ENCODE peak calls at places on chromosomes 11 and 22, in four cellular contexts. R, E, O and L are unnamed samples.
A peak's percentile ranks its signal among the peaks of the same experiment; 100 is the strongest.

GRCh38 chr22:20036535-20037392 is 15.9 kb downstream of the TANGO2 start:
- DNase-seq in O (no peak), R (no peak), E (no peak), L (no peak)

GRCh38 chr11:131278472-131278871 is 91.9 kb upstream of the NTM start:
- DNase-seq in O (no peak), R (no peak), E (no peak), L (no peak)

GRCh38 chr11:92482502-92482901 is 257.9 kb downstream of the FAT3 start:
- DNase-seq in O (no peak), R (no peak), E (no peak), L (no peak)

GRCh38 chr22:28137036-28137435 is 218.0 kb upstream of the PITPNB start:
- DNase-seq in O (no peak), E (no peak), R (no peak), L (no peak)

GRCh38 chr11:116558504-116559252 is 214.1 kb downstream of the BUD13 start:
- DNase-seq in R (no peak), O (no peak), E (no peak), L (no peak)

GRCh38 chr11:113124578-113124977 is 163.4 kb downstream of the NCAM1 start:
- DNase-seq in R (no peak), E (no peak), O (no peak), L (no peak)

GRCh38 chr22:32708835-32709234 is 92.7 kb upstream of the TIMP3 start:
- DNase-seq in E (no peak), O (no peak), R (no peak), L (no peak)

GRCh38 chr11:44047931-44048431 is at the start of gene ACCSL:
- DNase-seq in O (peak; percentile 18), E (no peak), R (no peak), L (no peak)

GRCh38 chr11:35619754-35620640 is 1.7 kb downstream of the FJX1 start:
- DNase-seq in R (no peak), O (peak; percentile 28), E (peak; percentile 77), L (no peak)

GRCh38 chr22:42868751-42869251 is 11.7 kb upstream of the ARFGAP3 start:
- DNase-seq in E (no peak), R (no peak), O (no peak), L (no peak)

GRCh38 chr22:18954333-18954732 is 18.2 kb upstream of the PRODH start:
- DNase-seq in R (peak; percentile 21), E (peak; percentile 89), O (peak; percentile 77), L (no peak)

GRCh38 chr11:133937468-133937867 is 19.3 kb downstream of the IGSF9B start:
- DNase-seq in O (no peak), E (no peak), R (no peak), L (no peak)

GRCh38 chr22:38218661-38219331 is 17.0 kb downstream of the MAFF start:
- DNase-seq in O (no peak), E (no peak), R (peak; percentile 76), L (no peak)

GRCh38 chr11:12717851-12718291 is 43.6 kb downstream of the TEAD1 start:
- DNase-seq in E (no peak), R (no peak), O (no peak), L (peak; percentile 74)

GRCh38 chr11:34278708-34279297 is 79.0 kb downstream of the ABTB2 start:
- DNase-seq in R (no peak), E (peak; percentile 32), O (no peak), L (peak; percentile 32)

GRCh38 chr22:17430298-17430900 is 61.1 kb downstream of the CECR2 start:
- DNase-seq in O (no peak), E (no peak), R (no peak), L (no peak)

GRCh38 chr11:84855846-84856245 is 771.3 kb downstream of the DLG2 start:
- DNase-seq in E (no peak), O (no peak), R (no peak), L (no peak)

GRCh38 chr11:122202951-122203456 is 87.0 kb upstream of the BLID start:
- DNase-seq in E (peak; percentile 79), O (peak; percentile 50), R (peak; percentile 34), L (no peak)

GRCh38 chr22:49208768-49209252 is 618.9 kb downstream of the BRD1 start:
- DNase-seq in O (peak; percentile 16), R (no peak), E (no peak), L (no peak)

GRCh38 chr11:46560300-46561025 is 33.4 kb downstream of the AMBRA1 start:
- DNase-seq in R (no peak), O (no peak), E (no peak), L (peak; percentile 33)

GRCh38 chr11:117950320-117950719 is 21.1 kb upstream of the TMPRSS13 start:
- DNase-seq in O (peak; percentile 66), R (no peak), E (no peak), L (no peak)

GRCh38 chr22:25085930-25086901 is 113.4 kb upstream of the CRYBB3 start:
- DNase-seq in E (no peak), O (no peak), R (no peak), L (peak; percentile 79)

GRCh38 chr11:92251980-92252379 is 27.4 kb downstream of the FAT3 start:
- DNase-seq in O (no peak), E (no peak), R (no peak), L (no peak)

GRCh38 chr11:102864724-102865123 is 10.1 kb downstream of the MMP12 start:
- DNase-seq in E (no peak), R (no peak), O (no peak), L (no peak)

GRCh38 chr11:94305146-94305545 is 766 bp downstream of the IZUMO1R start:
- DNase-seq in R (no peak), O (no peak), E (no peak), L (no peak)

DNA sequence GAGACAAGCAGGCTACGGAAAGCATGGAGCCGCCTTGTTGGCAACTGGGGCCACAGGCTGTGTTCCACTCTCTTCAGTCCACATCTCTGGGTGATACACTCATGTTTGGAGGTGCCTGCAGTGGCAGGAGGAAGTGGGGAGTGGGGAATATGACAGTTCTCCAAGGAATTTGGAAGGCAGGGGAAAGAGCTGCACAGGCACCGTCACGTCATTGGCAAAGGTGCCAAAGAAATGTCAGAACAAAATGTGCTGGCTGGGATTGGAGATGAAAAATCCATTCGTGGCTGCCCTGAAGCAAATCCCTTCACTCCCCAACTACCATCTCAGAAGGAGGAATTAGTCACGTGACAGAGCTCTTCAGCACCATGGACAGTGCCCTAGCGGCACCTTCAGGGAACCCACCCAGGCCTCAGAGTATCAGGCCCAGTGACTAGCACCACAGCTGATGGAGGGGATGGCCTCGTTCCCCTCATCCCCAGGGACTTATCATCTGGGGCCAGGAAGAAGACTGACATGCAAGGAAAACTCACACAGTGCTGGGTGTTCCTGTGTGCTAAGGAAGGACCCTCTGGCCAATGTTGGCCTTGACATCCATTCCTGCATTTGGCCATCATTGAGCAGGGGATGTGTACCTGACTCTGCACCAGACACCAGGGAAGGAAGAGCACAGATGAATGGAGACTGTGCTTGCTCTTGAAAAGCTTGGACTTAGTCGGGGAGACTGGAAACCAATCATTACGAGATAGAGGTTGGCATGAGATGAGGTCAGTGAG is 48.5 kb upstream of the PRDM11 start:
- DNase-seq in R (no peak), O (peak; percentile 58), E (peak; percentile 6), L (no peak)
- TF ChIP-seq NRF1 in R (no peak), O (no peak), E (no peak), L (no peak)

GRCh38 chr11:123441161-123441560 is 11.1 kb downstream of the GRAMD1B start:
- DNase-seq in R (no peak), O (no peak), E (no peak), L (no peak)

GRCh38 chr11:123449436-123449835 is 19.4 kb downstream of the GRAMD1B start:
- DNase-seq in O (no peak), E (no peak), R (no peak), L (no peak)

GRCh38 chr11:123448798-123449197 is 18.7 kb downstream of the GRAMD1B start:
- DNase-seq in O (no peak), R (no peak), E (no peak), L (no peak)

GRCh38 chr11:123439616-123440015 is 9.5 kb downstream of the GRAMD1B start:
- DNase-seq in O (no peak), E (no peak), R (no peak), L (no peak)

DNA sequence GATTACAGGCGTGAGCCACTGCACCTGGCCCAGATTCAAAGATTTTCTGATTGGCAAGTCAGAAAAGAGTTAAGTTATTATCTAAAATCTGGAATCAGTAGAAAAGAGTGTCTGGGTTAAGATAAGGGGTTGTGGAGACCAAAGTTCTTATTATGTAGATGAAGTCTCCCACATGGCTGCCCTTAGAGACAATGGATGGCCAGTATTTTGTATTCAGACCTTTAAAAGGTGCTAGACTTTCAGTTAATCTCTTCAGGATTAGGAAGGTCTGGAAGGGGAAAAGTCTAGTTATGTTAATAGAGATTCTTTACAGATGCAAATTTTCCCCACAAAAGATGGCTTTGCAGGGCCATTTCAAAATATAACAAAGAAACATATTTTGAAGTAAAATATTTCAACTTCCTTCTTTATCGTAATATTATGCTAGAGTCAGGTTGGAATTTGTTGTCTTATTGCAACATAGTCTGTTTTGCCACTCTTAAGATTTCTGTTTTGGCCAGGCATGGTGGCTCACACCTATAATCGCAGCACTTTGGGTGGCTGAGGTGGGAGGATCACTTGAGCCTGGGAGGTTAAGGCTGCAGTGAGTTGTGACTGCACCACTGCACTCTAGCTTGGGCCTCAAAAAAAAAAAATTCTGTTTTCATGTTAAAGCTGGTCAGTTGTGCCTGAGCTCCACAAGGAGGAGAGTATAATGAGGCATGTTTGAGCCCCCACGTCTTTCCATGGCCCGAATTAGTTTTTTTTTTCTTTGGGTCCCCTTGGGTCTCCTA is 14.0 kb downstream of the GRAMD1B start:
- DNase-seq in E (no peak), R (no peak), O (no peak), L (no peak)
- H3K9ac ChIP-seq in E (no peak overlapping the region), R (no peak overlapping the region), O (no peak overlapping the region), L (no peak overlapping the region)

GRCh38 chr11:19087658-19088057 is 27.1 kb upstream of the MRGPRX2 start:
- DNase-seq in O (no peak), E (no peak), R (no peak), L (no peak)

GRCh38 chr11:19084661-19085315 is 24.3 kb upstream of the MRGPRX2 start:
- DNase-seq in R (no peak), O (no peak), E (no peak), L (no peak)

GRCh38 chr11:19080579-19080993 is 20.1 kb upstream of the MRGPRX2 start:
- DNase-seq in O (no peak), R (no peak), E (no peak), L (no peak)

GRCh38 chr11:19079643-19080440 is 19.3 kb upstream of the MRGPRX2 start:
- DNase-seq in O (no peak), E (no peak), R (no peak), L (no peak)

DNA sequence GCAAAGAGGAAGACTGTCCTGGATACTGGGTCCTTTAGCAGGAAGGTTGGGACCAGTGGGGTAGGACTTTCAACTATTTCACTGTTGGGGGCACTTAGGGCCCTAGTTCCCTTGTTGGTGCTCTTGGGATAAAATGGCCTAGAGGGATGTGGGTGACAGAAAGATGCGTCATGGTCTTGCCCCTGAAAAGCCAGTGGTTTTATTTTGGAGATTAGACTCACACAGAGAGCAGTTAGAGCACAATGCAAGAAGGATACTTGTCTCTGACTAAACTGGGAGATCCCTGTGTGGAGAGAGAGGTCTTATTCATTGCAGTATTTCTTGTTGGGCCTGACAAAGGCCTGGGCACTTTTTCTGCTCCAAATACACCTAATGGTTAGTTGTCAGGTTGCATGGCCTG is 22.6 kb upstream of the MRGPRX2 start:
- DNase-seq in O (no peak), R (no peak), E (no peak), L (no peak)
- TF ChIP-seq NRF1 in O (no peak), R (no peak), E (no peak), L (no peak)

DNA sequence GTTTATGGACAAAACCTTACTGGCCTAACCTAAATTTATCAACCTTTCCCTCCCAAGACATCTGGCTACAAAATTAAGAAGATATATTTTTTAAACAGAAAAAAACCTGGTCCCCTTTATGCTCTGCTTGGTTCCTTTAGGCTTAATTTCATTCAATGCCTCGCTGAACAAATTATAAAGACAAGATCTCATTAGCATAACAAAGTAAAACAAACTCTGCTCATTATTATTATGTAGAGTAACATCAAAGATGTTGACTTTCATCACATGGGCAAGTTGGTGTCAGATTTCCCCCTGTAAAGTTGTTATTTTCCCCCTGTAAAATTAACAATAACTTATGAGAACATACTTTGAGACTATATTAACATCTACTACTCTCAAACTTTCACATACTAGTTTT is 11.0 kb downstream of the RRAS2 start:
- DNase-seq in E (no peak), R (no peak), O (no peak), L (no peak)
- H3K9ac ChIP-seq in E (no peak overlapping the region), R (no peak overlapping the region), O (no peak overlapping the region), L (no peak overlapping the region)